ENCODE peak calls at places on chromosomes 2 and 18, in six cellular contexts. Q is IMR-90; N is GM12878; R is heart right ventricle; O is heart left ventricle; U is CD4-positive, alpha-beta memory T cell. S is an unnamed sample.
A peak's percentile ranks its signal among the peaks of the same experiment; 100 is the strongest.

GRCh38 chr18:23812566-23813440 is 123.5 kb downstream of the LAMA3 start:
- DNase-seq in Q (peak; percentile 19), N (no peak), R (no peak), O (no peak), U (peak; percentile 28), S (no peak)

GRCh38 chr2:226657340-226658053 is 142.1 kb downstream of the IRS1 start:
- DNase-seq in Q (no peak), N (no peak), R (no peak), O (no peak), U (no peak), S (no peak)

GRCh38 chr2:241234962-241235361 is 46.5 kb downstream of the ANO7 start:
- DNase-seq in Q (no peak), N (no peak), R (no peak), O (no peak), U (no peak), S (no peak)

GRCh38 chr2:70674636-70675430 is 93.2 kb downstream of the ADD2 start:
- DNase-seq in Q (no peak), N (no peak), R (no peak), O (no peak), U (no peak), S (no peak)

GRCh38 chr2:96909651-96910050 is 39.8 kb upstream of the SEMA4C start:
- DNase-seq in Q (no peak), N (no peak), R (peak; percentile 60), O (peak; percentile 53), U (no peak), S (no peak)

GRCh38 chr2:26298638-26299393 is 47.1 kb upstream of the SELENOI start:
- DNase-seq in Q (peak; percentile 48), N (peak; percentile 9), R (peak; percentile 27), O (no peak), U (peak; percentile 29), S (peak; percentile 60)

GRCh38 chr2:203603451-203604389 is 68.6 kb upstream of the RAPH1 start:
- DNase-seq in Q (no peak), N (no peak), R (no peak), O (no peak), U (no peak), S (no peak)

GRCh38 chr2:158489366-158490112 is 32.8 kb downstream of the PKP4 start:
- DNase-seq in Q (no peak), N (no peak), R (no peak), O (no peak), U (no peak), S (no peak)

GRCh38 chr18:77065221-77065981 is 67.2 kb downstream of the MBP start:
- DNase-seq in Q (peak; percentile 94), N (peak; percentile 87), R (no peak), O (no peak), U (peak; percentile 58), S (no peak)

GRCh38 chr2:105437708-105438103 is 38.9 kb upstream of the FHL2 start:
- DNase-seq in Q (peak; percentile 90), N (no peak), R (no peak), O (no peak), U (no peak), S (no peak)

GRCh38 chr2:127451981-127452380 is 33.8 kb downstream of the PROC start:
- DNase-seq in Q (peak; percentile 5), N (no peak), R (no peak), O (no peak), U (no peak), S (no peak)

GRCh38 chr2:119846021-119846420 is 86.3 kb downstream of the PTPN4 start:
- DNase-seq in Q (no peak), N (no peak), R (no peak), O (no peak), U (no peak), S (no peak)

GRCh38 chr2:179860255-179861026 is 971 bp downstream of the ZNF385B start:
- DNase-seq in Q (no peak), N (no peak), R (no peak), O (no peak), U (no peak), S (no peak)

GRCh38 chr2:62596061-62596658 is 90.2 kb upstream of the TMEM17 start:
- DNase-seq in Q (peak; percentile 81), N (no peak), R (no peak), O (no peak), U (no peak), S (no peak)

GRCh38 chr18:32468147-32468845 is 2.4 kb downstream of the GAREM1 start:
- DNase-seq in Q (no peak), N (no peak), R (no peak), O (no peak), U (no peak), S (no peak)

GRCh38 chr18:24397131-24397693 is 412 bp downstream of the OSBPL1A start:
- DNase-seq in Q (peak; percentile 78), N (no peak), R (peak; percentile 40), O (peak; percentile 43), U (no peak), S (peak; percentile 5)

GRCh38 chr18:79455261-79455660 is 59.5 kb downstream of the NFATC1 start:
- DNase-seq in Q (no peak), N (no peak), R (no peak), O (no peak), U (no peak), S (no peak)

GRCh38 chr2:43445248-43445647 is 150.6 kb downstream of the THADA start:
- DNase-seq in Q (no peak), N (no peak), R (peak; percentile 23), O (no peak), U (no peak), S (no peak)

GRCh38 chr2:65227035-65227470 is 578 bp upstream of the ACTR2 start:
- DNase-seq in Q (no peak), N (no peak), R (no peak), O (no peak), U (no peak), S (peak; percentile 5)

GRCh38 chr18:23194150-23194968 is 59.1 kb downstream of the CABLES1 start:
- DNase-seq in Q (peak; percentile 65), N (no peak), R (no peak), O (no peak), U (no peak), S (no peak)

GRCh38 chr18:37564796-37565137 is 831 bp downstream of the CELF4 start:
- DNase-seq in Q (peak; percentile 21), N (no peak), R (peak; percentile 73), O (peak; percentile 74), U (no peak), S (no peak)

GRCh38 chr2:15116830-15117229 is 444.3 kb downstream of the NBAS start:
- DNase-seq in Q (no peak), N (no peak), R (no peak), O (no peak), U (no peak), S (no peak)

DNA sequence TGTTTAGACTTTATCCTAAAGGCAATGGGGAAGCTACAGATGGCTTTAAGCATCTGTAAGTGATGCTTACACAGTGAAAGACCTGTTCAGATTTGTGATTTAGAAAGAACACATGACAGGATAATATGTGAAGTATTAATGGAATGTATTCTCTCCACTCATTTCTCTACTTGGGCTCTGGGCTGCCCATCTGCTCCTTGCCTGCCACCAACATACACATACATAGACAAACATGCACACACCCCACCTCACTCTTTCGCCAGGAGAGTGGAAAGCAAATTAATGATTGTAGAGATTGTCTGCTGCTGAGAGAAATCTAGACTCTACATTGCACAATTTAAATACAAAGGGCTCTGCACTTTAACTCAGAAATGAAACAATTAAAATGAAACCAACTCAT is 61.0 kb upstream of the NFE2L2 start:
- DNase-seq in Q (no peak), N (no peak), R (no peak), O (no peak), U (no peak), S (no peak)
- H3K4me1 ChIP-seq in Q (peaks cover 14% of the 10 kb centered on the region), N (no peaks in the 10 kb centered on the region), R (no peaks in the 10 kb centered on the region), O (no peaks in the 10 kb centered on the region), U (peaks cover 13% of the 10 kb centered on the region), S (peaks cover 19% of the 10 kb centered on the region)

DNA sequence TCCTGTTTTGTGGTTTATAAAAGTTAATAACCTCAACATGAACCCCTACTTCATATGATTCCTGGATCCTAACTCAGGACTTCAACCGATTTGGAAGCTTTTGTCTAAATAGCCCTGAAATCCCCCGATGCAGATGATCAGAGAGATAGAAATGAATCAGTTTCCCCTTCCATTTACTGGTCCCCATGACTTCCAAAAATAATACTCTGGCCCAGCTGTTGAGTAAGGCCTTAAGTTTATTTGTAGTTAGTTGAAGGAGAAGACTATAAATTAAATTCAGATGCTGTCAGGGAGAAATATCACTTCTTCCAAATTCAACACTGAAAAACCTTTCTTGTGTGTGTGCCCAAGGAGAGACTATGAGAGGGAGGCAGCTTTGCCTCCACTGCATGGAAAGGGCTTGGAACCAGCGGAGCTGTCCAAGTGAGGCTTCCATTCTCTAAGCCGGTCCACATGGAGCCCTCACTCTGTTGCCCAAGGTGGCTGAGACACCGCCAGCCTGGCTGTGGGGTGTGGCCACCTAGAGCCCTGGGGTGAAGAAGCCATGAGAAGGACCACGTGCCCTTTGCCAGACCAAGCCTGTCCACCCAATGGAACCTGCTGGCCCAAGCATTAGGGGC is 53.6 kb downstream of the PIEZO2 start:
- DNase-seq in Q (no peak), N (no peak), R (no peak), O (no peak), U (no peak), S (no peak)
- H3K4me1 ChIP-seq in Q (peaks cover 2% of the 10 kb centered on the region), N (peaks cover 37% of the 10 kb centered on the region), R (no peaks in the 10 kb centered on the region), O (no peaks in the 10 kb centered on the region), U (no peaks in the 10 kb centered on the region), S (no peaks in the 10 kb centered on the region)

DNA sequence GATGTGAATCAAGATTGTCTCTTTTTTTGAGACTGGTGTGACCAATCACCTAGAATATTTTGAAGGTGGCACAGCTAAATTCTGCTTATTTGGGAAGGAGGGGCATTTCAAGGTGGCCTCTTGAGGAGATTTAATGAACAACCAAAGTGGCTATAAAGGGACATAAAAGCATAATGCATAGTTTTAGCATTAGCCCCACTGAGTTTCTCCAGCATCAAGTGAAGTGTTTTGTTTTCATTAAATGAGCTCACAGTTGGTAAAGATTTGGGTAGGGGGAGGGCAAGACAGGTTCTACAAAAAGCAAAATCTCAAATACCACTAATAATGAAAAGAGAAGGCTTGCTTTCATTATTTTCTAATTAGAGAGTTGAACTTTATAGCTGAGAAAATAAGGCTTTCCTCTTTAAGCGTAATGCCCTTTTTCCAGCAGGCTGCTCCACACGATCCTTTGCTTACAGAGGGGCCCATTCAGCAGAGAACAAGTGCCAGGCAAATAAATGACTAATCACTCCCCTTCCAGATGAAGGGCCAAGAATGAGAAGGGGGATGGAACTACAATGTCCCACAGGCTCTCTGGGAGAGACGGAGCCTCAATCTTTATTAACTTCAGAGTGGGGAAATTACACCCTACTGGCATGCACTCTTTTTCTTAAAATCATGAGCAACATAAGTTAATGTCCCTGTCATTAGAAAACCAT is 35.9 kb downstream of the LHCGR start:
- DNase-seq in Q (no peak), N (no peak), R (no peak), O (no peak), U (no peak), S (no peak)
- H3K4me1 ChIP-seq in Q (peaks cover 24% of the 10 kb centered on the region), N (no peaks in the 10 kb centered on the region), R (no peaks in the 10 kb centered on the region), O (no peaks in the 10 kb centered on the region), U (no peaks in the 10 kb centered on the region), S (no peaks in the 10 kb centered on the region)

DNA sequence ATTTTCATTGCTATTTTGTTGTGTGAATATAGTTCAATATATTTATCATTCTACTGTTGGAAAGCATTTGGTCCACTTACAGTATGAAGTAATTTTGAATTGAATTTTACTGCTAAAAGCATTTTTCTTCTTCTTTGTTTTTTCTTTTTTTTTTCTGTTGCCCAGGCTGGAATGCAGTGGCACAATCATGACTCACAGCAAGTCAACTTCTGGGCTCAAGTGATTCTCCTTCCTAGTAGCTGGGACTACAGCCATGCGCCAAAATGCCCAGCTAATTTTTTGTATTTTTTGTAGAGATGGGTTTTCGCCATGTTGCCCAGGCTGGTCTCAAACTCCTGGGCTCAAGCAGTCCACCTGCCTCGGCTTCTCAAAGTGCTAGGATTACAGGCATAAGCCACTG is 2.4 kb upstream of the ETAA1 start:
- DNase-seq in Q (peak; percentile 53), N (no peak), R (no peak), O (no peak), U (no peak), S (no peak)
- H3K4me1 ChIP-seq in Q (peaks cover 15% of the 10 kb centered on the region), N (no peaks in the 10 kb centered on the region), R (peaks cover 25% of the 10 kb centered on the region), O (peaks cover 6% of the 10 kb centered on the region), U (peaks cover 13% of the 10 kb centered on the region), S (no peaks in the 10 kb centered on the region)

S was measured in naive thymus-derived CD4-positive, alpha-beta T cell.